ENCODE peak calls at places on chromosomes 12 and 14, in four cellular contexts. P is Karpas-422; D is NCI-H510A; V is central memory CD4-positive, alpha-beta T cell. B is an unnamed sample.

GRCh38 chr12:21819236-21819635 is 44.7 kb upstream of the KCNJ8 start:
- DNase-seq in V (no peak), D (no peak), P (no peak), B (no peak)

GRCh38 chr14:31418440-31418839 is 1.9 kb downstream of the HEATR5A start:
- DNase-seq in V (no peak), D (no peak), P (peak), B (no peak)

GRCh38 chr12:88036368-88036965 is 7.3 kb upstream of the C12orf50 start:
- DNase-seq in D (no peak), P (peak), V (no peak), B (no peak)

GRCh38 chr12:127284870-127285431 is 982.0 kb upstream of the TMEM132C start:
- DNase-seq in V (no peak), P (no peak), D (no peak), B (no peak)

GRCh38 chr14:24052656-24053547 is 1.1 kb downstream of the CARMIL3 start:
- DNase-seq in P (no peak), D (no peak), V (no peak), B (no peak)

GRCh38 chr12:80162177-80162576 is 62.8 kb downstream of the OTOGL start:
- DNase-seq in V (no peak), D (no peak), P (peak), B (no peak)

GRCh38 chr14:101965145-101965531 is 765 bp downstream of the DYNC1H1 start:
- DNase-seq in P (peak), V (peak), D (peak), B (peak)

GRCh38 chr14:31592619-31593018 is 31.4 kb downstream of the NUBPL start:
- DNase-seq in V (no peak), D (no peak), P (no peak), B (no peak)

GRCh38 chr14:101398011-101398410 is 163.3 kb upstream of the DIO3 start:
- DNase-seq in V (no peak), D (no peak), P (no peak), B (no peak)

GRCh38 chr14:104228221-104228620 is 89.8 kb downstream of the KIF26A start:
- DNase-seq in P (no peak), V (no peak), D (no peak), B (no peak)

GRCh38 chr12:123251403-123252076 is 18.3 kb downstream of the MTRFR start:
- DNase-seq in V (no peak), P (no peak), D (no peak), B (no peak)

GRCh38 chr14:65224799-65225198 is 122.5 kb upstream of the MAX start:
- DNase-seq in D (no peak), V (no peak), P (no peak), B (no peak)

GRCh38 chr12:76085159-76085868 is 829 bp upstream of the NAP1L1 start:
- DNase-seq in V (peak), P (peak), D (peak), B (no peak)

GRCh38 chr14:103854822-103855733 is 7.7 kb upstream of the PPP1R13B start:
- DNase-seq in V (no peak), D (peak), P (no peak), B (no peak)

GRCh38 chr12:84842406-84843013 is 70.1 kb downstream of the SLC6A15 start:
- DNase-seq in D (no peak), V (no peak), P (peak), B (no peak)

GRCh38 chr12:47349770-47350408 is 270.1 kb upstream of the AMIGO2 start:
- DNase-seq in V (no peak), D (no peak), P (no peak), B (no peak)

GRCh38 chr12:115227137-115227615 is 543.2 kb upstream of the TBX3 start:
- DNase-seq in V (no peak), D (no peak), P (no peak), B (no peak)

GRCh38 chr12:98743362-98743953 is 98.4 kb downstream of the APAF1 start:
- DNase-seq in D (no peak), V (no peak), P (peak), B (no peak)

GRCh38 chr12:131096681-131097181 is 143.0 kb downstream of the ADGRD1 start:
- DNase-seq in D (no peak), V (no peak), P (no peak), B (no peak)

B was measured in mesothelial cell of epicardium.